ENCODE peak calls at places on chromosomes 13 and 19, in nine cellular contexts. One of them, this sample, is unnamed.

GRCh38 chr19:29383696-29384095 is 142.1 kb upstream of the VSTM2B start:
- DNase-seq in SK-N-SH: no peak
- DNase-seq in HCT116: no peak
- DNase-seq in HL-60: no peak
- DNase-seq in breast epithelium: no peak
- DNase-seq in GM23338: no peak
- DNase-seq in esophagus muscularis mucosa: no peak
- DNase-seq in upper lobe of left lung: no peak
- DNase-seq in transverse colon: no peak
- DNase-seq in this sample: no peak

GRCh38 chr19:3443840-3444694 is 36.3 kb downstream of the SMIM24 start:
- DNase-seq in esophagus muscularis mucosa: peak; percentile 87
- DNase-seq in upper lobe of left lung: peak; percentile 54
- DNase-seq in HCT116: no peak
- DNase-seq in transverse colon: no peak
- DNase-seq in GM23338: peak; percentile 80
- DNase-seq in HL-60: no peak
- DNase-seq in breast epithelium: no peak
- DNase-seq in SK-N-SH: peak; percentile 76
- DNase-seq in this sample: no peak

GRCh38 chr19:2240881-2241760 is 4.5 kb downstream of the SF3A2 start:
- DNase-seq in SK-N-SH: no peak
- DNase-seq in HL-60: no peak
- DNase-seq in HCT116: no peak
- DNase-seq in upper lobe of left lung: peak; percentile 83
- DNase-seq in GM23338: no peak
- DNase-seq in transverse colon: no peak
- DNase-seq in breast epithelium: no peak
- DNase-seq in esophagus muscularis mucosa: no peak
- DNase-seq in this sample: no peak

GRCh38 chr19:52170304-52170703 is 1.1 kb downstream of the ZNF836 start:
- DNase-seq in upper lobe of left lung: no peak
- DNase-seq in HL-60: no peak
- DNase-seq in GM23338: peak; percentile 20
- DNase-seq in HCT116: no peak
- DNase-seq in SK-N-SH: no peak
- DNase-seq in breast epithelium: no peak
- DNase-seq in transverse colon: no peak
- DNase-seq in esophagus muscularis mucosa: no peak
- DNase-seq in this sample: no peak

GRCh38 chr13:76803831-76804230 is 82.4 kb downstream of the KCTD12 start:
- DNase-seq in upper lobe of left lung: no peak
- DNase-seq in esophagus muscularis mucosa: no peak
- DNase-seq in breast epithelium: no peak
- DNase-seq in HCT116: no peak
- DNase-seq in SK-N-SH: no peak
- DNase-seq in transverse colon: no peak
- DNase-seq in HL-60: peak; percentile 39
- DNase-seq in GM23338: no peak
- DNase-seq in this sample: no peak

GRCh38 chr19:46714523-46715106 is 2.3 kb downstream of the PRKD2 start:
- DNase-seq in breast epithelium: no peak
- DNase-seq in HL-60: no peak
- DNase-seq in GM23338: no peak
- DNase-seq in transverse colon: no peak
- DNase-seq in HCT116: no peak
- DNase-seq in esophagus muscularis mucosa: no peak
- DNase-seq in upper lobe of left lung: no peak
- DNase-seq in SK-N-SH: no peak
- DNase-seq in this sample: no peak

GRCh38 chr13:26047040-26047439 is 4.8 kb downstream of the SHISA2 start:
- DNase-seq in HCT116: no peak
- DNase-seq in esophagus muscularis mucosa: peak; percentile 55
- DNase-seq in GM23338: no peak
- DNase-seq in upper lobe of left lung: no peak
- DNase-seq in transverse colon: no peak
- DNase-seq in breast epithelium: no peak
- DNase-seq in HL-60: no peak
- DNase-seq in SK-N-SH: no peak
- DNase-seq in this sample: no peak

GRCh38 chr13:75978815-75979214 is 342.7 kb downstream of the LMO7 start:
- DNase-seq in upper lobe of left lung: no peak
- DNase-seq in esophagus muscularis mucosa: no peak
- DNase-seq in HCT116: no peak
- DNase-seq in transverse colon: no peak
- DNase-seq in SK-N-SH: no peak
- DNase-seq in GM23338: no peak
- DNase-seq in HL-60: no peak
- DNase-seq in breast epithelium: no peak
- DNase-seq in this sample: no peak

GRCh38 chr19:42872608-42873007 is 6.9 kb downstream of the PSG1 start:
- DNase-seq in breast epithelium: no peak
- DNase-seq in GM23338: no peak
- DNase-seq in transverse colon: no peak
- DNase-seq in SK-N-SH: no peak
- DNase-seq in esophagus muscularis mucosa: no peak
- DNase-seq in HL-60: no peak
- DNase-seq in upper lobe of left lung: no peak
- DNase-seq in HCT116: no peak
- DNase-seq in this sample: no peak

GRCh38 chr13:33787051-33787591 is 30.8 kb upstream of the RFC3 start:
- DNase-seq in transverse colon: no peak
- DNase-seq in GM23338: no peak
- DNase-seq in breast epithelium: no peak
- DNase-seq in upper lobe of left lung: no peak
- DNase-seq in SK-N-SH: peak; percentile 25
- DNase-seq in esophagus muscularis mucosa: no peak
- DNase-seq in HCT116: no peak
- DNase-seq in HL-60: no peak
- DNase-seq in this sample: no peak

GRCh38 chr19:17311455-17312248 is 2.3 kb downstream of the DDA1 start:
- DNase-seq in HCT116: no peak
- DNase-seq in esophagus muscularis mucosa: no peak
- DNase-seq in SK-N-SH: no peak
- DNase-seq in transverse colon: no peak
- DNase-seq in breast epithelium: no peak
- DNase-seq in upper lobe of left lung: no peak
- DNase-seq in HL-60: no peak
- DNase-seq in GM23338: no peak
- DNase-seq in this sample: no peak

GRCh38 chr19:10808937-10809655 is 26.9 kb downstream of the TMED1 start:
- DNase-seq in GM23338: no peak
- DNase-seq in HL-60: peak; percentile 78
- DNase-seq in HCT116: peak; percentile 44
- DNase-seq in breast epithelium: no peak
- DNase-seq in upper lobe of left lung: no peak
- DNase-seq in transverse colon: no peak
- DNase-seq in SK-N-SH: no peak
- DNase-seq in esophagus muscularis mucosa: no peak
- DNase-seq in this sample: no peak

GRCh38 chr13:112184261-112184660 is 117.3 kb downstream of the SOX1 start:
- DNase-seq in upper lobe of left lung: peak; percentile 67
- DNase-seq in GM23338: no peak
- DNase-seq in transverse colon: no peak
- DNase-seq in HCT116: no peak
- DNase-seq in breast epithelium: no peak
- DNase-seq in SK-N-SH: no peak
- DNase-seq in HL-60: no peak
- DNase-seq in esophagus muscularis mucosa: no peak
- DNase-seq in this sample: no peak

GRCh38 chr19:35327642-35328041 is 1.3 kb upstream of the CD22 start:
- DNase-seq in SK-N-SH: no peak
- DNase-seq in HL-60: no peak
- DNase-seq in esophagus muscularis mucosa: no peak
- DNase-seq in transverse colon: no peak
- DNase-seq in breast epithelium: no peak
- DNase-seq in HCT116: no peak
- DNase-seq in GM23338: peak; percentile 63
- DNase-seq in upper lobe of left lung: no peak
- DNase-seq in this sample: no peak

GRCh38 chr13:60617863-60618733 is 221.1 kb downstream of the TDRD3 start:
- DNase-seq in esophagus muscularis mucosa: no peak
- DNase-seq in SK-N-SH: no peak
- DNase-seq in breast epithelium: no peak
- DNase-seq in HCT116: no peak
- DNase-seq in upper lobe of left lung: no peak
- DNase-seq in GM23338: peak; percentile 80
- DNase-seq in HL-60: no peak
- DNase-seq in transverse colon: no peak
- DNase-seq in this sample: peak; percentile 24

GRCh38 chr19:47701717-47702552 is 11.3 kb upstream of the EHD2 start:
- DNase-seq in HCT116: no peak
- DNase-seq in esophagus muscularis mucosa: no peak
- DNase-seq in HL-60: no peak
- DNase-seq in upper lobe of left lung: peak; percentile 81
- DNase-seq in transverse colon: no peak
- DNase-seq in GM23338: no peak
- DNase-seq in breast epithelium: no peak
- DNase-seq in SK-N-SH: no peak
- DNase-seq in this sample: no peak

GRCh38 chr19:15424692-15425272 is 6.0 kb upstream of the AKAP8L start:
- DNase-seq in HCT116: no peak
- DNase-seq in upper lobe of left lung: peak; percentile 82
- DNase-seq in breast epithelium: no peak
- DNase-seq in HL-60: no peak
- DNase-seq in GM23338: no peak
- DNase-seq in esophagus muscularis mucosa: no peak
- DNase-seq in SK-N-SH: no peak
- DNase-seq in transverse colon: no peak
- DNase-seq in this sample: no peak
- TF ChIP-seq POLR2AphosphoS5 in HCT116: no peak
- TF ChIP-seq POLR2AphosphoS5 in upper lobe of left lung: no peak
- TF ChIP-seq POLR2AphosphoS5 in breast epithelium: no peak
- TF ChIP-seq POLR2AphosphoS5 in HL-60: no peak
- TF ChIP-seq POLR2AphosphoS5 in GM23338: no peak
- TF ChIP-seq POLR2AphosphoS5 in esophagus muscularis mucosa: no peak
- TF ChIP-seq POLR2AphosphoS5 in SK-N-SH: no peak
- TF ChIP-seq POLR2AphosphoS5 in transverse colon: no peak
- TF ChIP-seq POLR2AphosphoS5 in this sample: no peak

GRCh38 chr13:113952151-113952982 is 21.5 kb downstream of the C13orf46 start:
- DNase-seq in esophagus muscularis mucosa: no peak
- DNase-seq in breast epithelium: no peak
- DNase-seq in SK-N-SH: no peak
- DNase-seq in HCT116: no peak
- DNase-seq in transverse colon: no peak
- DNase-seq in upper lobe of left lung: peak; percentile 75
- DNase-seq in HL-60: no peak
- DNase-seq in GM23338: no peak
- DNase-seq in this sample: no peak

GRCh38 chr13:113951246-113951999 is 22.5 kb downstream of the C13orf46 start:
- DNase-seq in SK-N-SH: peak; percentile 66
- DNase-seq in esophagus muscularis mucosa: peak; percentile 96
- DNase-seq in breast epithelium: peak; percentile 86
- DNase-seq in HCT116: peak; percentile 57
- DNase-seq in upper lobe of left lung: peak; percentile 95
- DNase-seq in transverse colon: peak; percentile 91
- DNase-seq in HL-60: peak; percentile 12
- DNase-seq in GM23338: peak; percentile 79
- DNase-seq in this sample: no peak

GRCh38 chr13:113953561-113953960 is 20.3 kb downstream of the C13orf46 start:
- DNase-seq in HCT116: no peak
- DNase-seq in esophagus muscularis mucosa: no peak
- DNase-seq in transverse colon: no peak
- DNase-seq in breast epithelium: no peak
- DNase-seq in SK-N-SH: no peak
- DNase-seq in GM23338: no peak
- DNase-seq in HL-60: no peak
- DNase-seq in upper lobe of left lung: peak; percentile 56
- DNase-seq in this sample: no peak

GRCh38 chr13:113954046-113954841 is 19.6 kb downstream of the C13orf46 start:
- DNase-seq in transverse colon: no peak
- DNase-seq in HL-60: no peak
- DNase-seq in breast epithelium: no peak
- DNase-seq in upper lobe of left lung: peak; percentile 63
- DNase-seq in esophagus muscularis mucosa: no peak
- DNase-seq in SK-N-SH: no peak
- DNase-seq in HCT116: no peak
- DNase-seq in GM23338: no peak
- DNase-seq in this sample: no peak

DNA sequence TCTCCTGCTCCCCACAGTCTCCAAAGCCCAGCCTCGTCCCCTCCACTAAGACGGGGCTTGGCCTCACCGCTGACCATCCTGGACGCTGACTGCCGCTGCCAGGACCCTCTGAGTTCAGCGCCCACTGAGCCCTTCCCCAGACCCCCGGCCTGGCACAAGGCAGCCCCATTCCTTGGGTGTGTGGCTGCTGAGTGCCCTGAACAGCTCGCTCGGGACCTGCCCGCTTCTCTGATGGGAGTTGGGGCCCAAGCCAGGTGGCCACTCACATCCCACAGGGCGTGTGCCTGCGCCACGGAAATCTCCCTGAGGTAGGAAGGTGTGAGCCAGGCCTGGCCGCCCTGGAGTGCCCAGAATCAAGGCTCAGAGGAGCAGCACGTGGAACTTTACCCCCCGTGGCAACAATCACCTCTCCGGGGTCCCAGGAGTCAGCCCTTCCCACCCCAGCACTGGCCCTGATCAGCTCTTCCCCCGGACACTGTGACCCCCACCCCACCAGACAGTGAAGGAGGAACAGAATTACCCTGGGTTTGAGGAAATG is 20.8 kb downstream of the C13orf46 start:
- DNase-seq in breast epithelium: no peak
- DNase-seq in HL-60: no peak
- DNase-seq in SK-N-SH: no peak
- DNase-seq in HCT116: no peak
- DNase-seq in transverse colon: no peak
- DNase-seq in GM23338: no peak
- DNase-seq in esophagus muscularis mucosa: no peak
- DNase-seq in upper lobe of left lung: peak; percentile 63
- DNase-seq in this sample: no peak
- H3K4me3 ChIP-seq in breast epithelium: no peak overlapping the region
- H3K4me3 ChIP-seq in HL-60: no peak overlapping the region
- H3K4me3 ChIP-seq in SK-N-SH: no peak overlapping the region
- H3K4me3 ChIP-seq in HCT116: no peak overlapping the region
- H3K4me3 ChIP-seq in transverse colon: no peak overlapping the region
- H3K4me3 ChIP-seq in GM23338: no peak overlapping the region
- H3K4me3 ChIP-seq in esophagus muscularis mucosa: no peak overlapping the region
- H3K4me3 ChIP-seq in upper lobe of left lung: no peak overlapping the region
- H3K4me3 ChIP-seq in this sample: no peak overlapping the region

DNA sequence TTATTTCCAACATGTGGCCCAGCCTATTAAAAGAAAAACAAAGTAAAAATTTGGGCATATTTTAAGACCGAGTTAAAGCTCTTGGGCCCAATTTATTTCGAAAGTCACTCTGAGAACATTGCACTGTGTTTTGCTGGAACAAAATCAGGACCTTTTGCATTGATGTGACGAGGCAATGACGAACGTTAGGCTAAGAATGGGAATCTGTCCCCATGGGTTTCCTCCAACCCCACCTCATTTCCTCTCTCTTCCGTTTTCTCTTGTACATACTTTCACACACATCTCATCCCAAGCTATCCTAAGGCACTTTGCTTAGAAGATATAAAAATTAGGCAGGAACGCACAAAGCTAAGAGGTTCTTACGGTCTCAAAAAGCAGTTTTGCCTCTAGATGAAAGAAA is 22.1 kb downstream of the EDNRB start:
- DNase-seq in transverse colon: no peak
- DNase-seq in SK-N-SH: no peak
- DNase-seq in breast epithelium: no peak
- DNase-seq in GM23338: no peak
- DNase-seq in HCT116: no peak
- DNase-seq in esophagus muscularis mucosa: no peak
- DNase-seq in HL-60: no peak
- DNase-seq in upper lobe of left lung: no peak
- DNase-seq in this sample: no peak
- TF ChIP-seq POLR2AphosphoS5 in transverse colon: no peak
- TF ChIP-seq POLR2AphosphoS5 in SK-N-SH: no peak
- TF ChIP-seq POLR2AphosphoS5 in breast epithelium: peak; percentile 62
- TF ChIP-seq POLR2AphosphoS5 in GM23338: no peak
- TF ChIP-seq POLR2AphosphoS5 in HCT116: no peak
- TF ChIP-seq POLR2AphosphoS5 in esophagus muscularis mucosa: peak; percentile 61
- TF ChIP-seq POLR2AphosphoS5 in HL-60: no peak
- TF ChIP-seq POLR2AphosphoS5 in upper lobe of left lung: peak; percentile 56
- TF ChIP-seq POLR2AphosphoS5 in this sample: no peak

GRCh38 chr13:52851153-52851962 is 2.9 kb upstream of the PCDH8 start:
- DNase-seq in GM23338: peak; percentile 89
- DNase-seq in esophagus muscularis mucosa: no peak
- DNase-seq in SK-N-SH: peak; percentile 68
- DNase-seq in HCT116: no peak
- DNase-seq in breast epithelium: no peak
- DNase-seq in transverse colon: peak; percentile 40
- DNase-seq in upper lobe of left lung: peak; percentile 88
- DNase-seq in HL-60: no peak
- DNase-seq in this sample: no peak
- H3K4me3 ChIP-seq in GM23338: peak overlapping the region; percentile 91
- H3K4me3 ChIP-seq in esophagus muscularis mucosa: peak overlapping the region; percentile 58
- H3K4me3 ChIP-seq in SK-N-SH: peak overlapping the region; percentile 97
- H3K4me3 ChIP-seq in HCT116: no peak overlapping the region
- H3K4me3 ChIP-seq in breast epithelium: peak overlapping the region; percentile 59
- H3K4me3 ChIP-seq in transverse colon: peak overlapping the region; percentile 47
- H3K4me3 ChIP-seq in upper lobe of left lung: peak overlapping the region; percentile 69
- H3K4me3 ChIP-seq in HL-60: peak overlapping the region; percentile 50
- H3K4me3 ChIP-seq in this sample: peak overlapping the region; percentile 96

This sample was measured in SK-N-MC.